ENCODE peak calls at places on chromosomes 7 and 10, in nine cellular contexts. X, D, U, C, P, S, G, F and O are unnamed samples.

GRCh38 chr7:107856806-107857540 is 34.0 kb upstream of the DLD start:
- DNase-seq in X (no peak), D (no peak), U (no peak), C (no peak), P (no peak), S (no peak), G (no peak), F (no peak), O (no peak)

GRCh38 chr7:143285454-143285756 is 647 bp downstream of the TMEM139 start:
- DNase-seq in X (no peak), D (no peak), U (no peak), C (no peak), P (no peak), S (peak; percentile 90), G (peak; percentile 44), F (no peak), O (no peak)

GRCh38 chr10:122374859-122375721 is 582 bp downstream of the PLEKHA1 start:
- DNase-seq in X (peak; percentile 52), D (peak; percentile 49), U (peak; percentile 38), C (peak; percentile 62), P (peak; percentile 44), S (peak; percentile 41), G (peak; percentile 71), F (peak; percentile 60), O (peak; percentile 26)

GRCh38 chr7:157542669-157543021 is 205.8 kb downstream of the DNAJB6 start:
- DNase-seq in X (no peak), D (no peak), U (no peak), C (no peak), P (no peak), S (no peak), G (no peak), F (no peak), O (no peak)

GRCh38 chr7:34057136-34057535 is 151.8 kb downstream of the BMPER start:
- DNase-seq in X (no peak), D (no peak), U (no peak), C (no peak), P (no peak), S (no peak), G (no peak), F (no peak), O (no peak)

GRCh38 chr7:23888958-23889357 is 178.9 kb downstream of the STK31 start:
- DNase-seq in X (no peak), D (no peak), U (no peak), C (no peak), P (no peak), S (no peak), G (no peak), F (no peak), O (no peak)

GRCh38 chr10:10892290-10892875 is 125.3 kb upstream of the CELF2 start:
- DNase-seq in X (no peak), D (no peak), U (no peak), C (no peak), P (peak; percentile 68), S (no peak), G (no peak), F (no peak), O (no peak)

GRCh38 chr10:123100030-123100762 is 35.6 kb upstream of the HMX3 start:
- DNase-seq in X (no peak), D (no peak), U (no peak), C (no peak), P (peak; percentile 1), S (peak; percentile 54), G (peak; percentile 60), F (no peak), O (no peak)

GRCh38 chr7:158543840-158544239 is 43.8 kb downstream of the PTPRN2 start:
- DNase-seq in X (no peak), D (no peak), U (no peak), C (no peak), P (no peak), S (no peak), G (no peak), F (no peak), O (no peak)

GRCh38 chr10:22433875-22434274 is 88.6 kb downstream of the SPAG6 start:
- DNase-seq in X (peak; percentile 91), D (no peak), U (no peak), C (no peak), P (peak; percentile 95), S (peak; percentile 91), G (no peak), F (no peak), O (no peak)

GRCh38 chr7:17099083-17099973 is 199.1 kb upstream of the AHR start:
- DNase-seq in X (peak; percentile 18), D (no peak), U (no peak), C (no peak), P (peak; percentile 98), S (peak; percentile 96), G (no peak), F (no peak), O (no peak)

GRCh38 chr10:56745490-56745889 is 384.4 kb upstream of the ZWINT start:
- DNase-seq in X (no peak), D (no peak), U (no peak), C (no peak), P (no peak), S (no peak), G (no peak), F (no peak), O (no peak)

GRCh38 chr7:1512781-1513656 is 8.8 kb upstream of the INTS1 start:
- DNase-seq in X (peak; percentile 40), D (peak; percentile 93), U (no peak), C (no peak), P (no peak), S (peak; percentile 92), G (no peak), F (peak; percentile 59), O (no peak)

GRCh38 chr7:122762071-122762470 is 59.3 kb upstream of the RNF148 start:
- DNase-seq in X (peak; percentile 25), D (no peak), U (no peak), C (no peak), P (peak; percentile 26), S (no peak), G (no peak), F (no peak), O (no peak)

GRCh38 chr10:132975976-132976682 is 33.8 kb upstream of the CFAP46 start:
- DNase-seq in X (no peak), D (no peak), U (no peak), C (no peak), P (no peak), S (no peak), G (peak; percentile 10), F (no peak), O (no peak)

GRCh38 chr7:19107392-19108147 is 9.9 kb downstream of the TWIST1 start:
- DNase-seq in X (peak; percentile 70), D (no peak), U (no peak), C (no peak), P (peak; percentile 78), S (peak; percentile 33), G (no peak), F (no peak), O (no peak)

GRCh38 chr10:103885617-103886016 is 30.2 kb upstream of the SH3PXD2A start:
- DNase-seq in X (peak; percentile 33), D (no peak), U (no peak), C (no peak), P (peak; percentile 93), S (no peak), G (no peak), F (no peak), O (no peak)

GRCh38 chr10:26981232-26981631 is 119.1 kb downstream of the ANKRD26 start:
- DNase-seq in X (no peak), D (no peak), U (no peak), C (no peak), P (no peak), S (no peak), G (no peak), F (no peak), O (no peak)

GRCh38 chr10:58399410-58399809 is 14.2 kb downstream of the TFAM start:
- DNase-seq in X (no peak), D (no peak), U (no peak), C (no peak), P (peak; percentile 59), S (peak; percentile 34), G (no peak), F (no peak), O (no peak)

GRCh38 chr10:22308390-22308789 is 7.8 kb upstream of the COMMD3 start:
- DNase-seq in X (no peak), D (no peak), U (no peak), C (no peak), P (no peak), S (peak; percentile 94), G (no peak), F (no peak), O (no peak)

GRCh38 chr10:114401195-114401741 is 3.0 kb downstream of the AFAP1L2 start:
- DNase-seq in X (peak; percentile 94), D (no peak), U (no peak), C (no peak), P (peak; percentile 48), S (no peak), G (no peak), F (no peak), O (no peak)

GRCh38 chr7:83429493-83429892 is 219.4 kb downstream of the SEMA3E start:
- DNase-seq in X (no peak), D (no peak), U (no peak), C (no peak), P (no peak), S (no peak), G (peak; percentile 28), F (no peak), O (no peak)

GRCh38 chr7:97731736-97732370 is at the start of gene TAC1:
- DNase-seq in X (peak; percentile 11), D (no peak), U (no peak), C (no peak), P (peak; percentile 1), S (no peak), G (peak; percentile 61), F (no peak), O (no peak)

GRCh38 chr7:116236020-116236630 is 25.8 kb downstream of the TES start:
- DNase-seq in X (peak; percentile 77), D (no peak), U (peak; percentile 22), C (no peak), P (peak; percentile 57), S (peak; percentile 70), G (peak; percentile 22), F (peak; percentile 42), O (no peak)